ENCODE peak calls at places on chromosomes 1 and 21, in five cellular contexts. T is foreskin fibroblast, A is neural progenitor cell, D is uterus, B is adrenal gland. Y is an unnamed sample.

GRCh38 chr1:246302251-246302625 is 204.8 kb downstream of the SMYD3 start:
- DNase-seq in T (no peak), A (no peak), D (no peak), B (no peak), Y (no peak)

GRCh38 chr21:31308584-31308983 is 35.5 kb downstream of the TIAM1 start:
- DNase-seq in T (no peak), A (no peak), D (no peak), B (no peak), Y (no peak)

GRCh38 chr21:44285102-44285501 is 574 bp upstream of the AIRE start:
- DNase-seq in T (no peak), A (no peak), D (no peak), B (peak; percentile 4), Y (no peak)

GRCh38 chr1:39113109-39113743 is 87.1 kb downstream of the NDUFS5 start:
- DNase-seq in T (no peak), A (no peak), D (no peak), B (no peak), Y (no peak)

GRCh38 chr1:12539705-12540579 is 78.1 kb downstream of the DHRS3 start:
- DNase-seq in T (peak; percentile 62), A (peak; percentile 74), D (peak; percentile 87), B (no peak), Y (peak; percentile 31)

GRCh38 chr1:115539061-115539460 is 102.7 kb upstream of the VANGL1 start:
- DNase-seq in T (no peak), A (no peak), D (peak; percentile 38), B (no peak), Y (no peak)

GRCh38 chr21:43268804-43269186 is 100.0 kb downstream of the CRYAA start:
- DNase-seq in T (no peak), A (no peak), D (no peak), B (no peak), Y (no peak)

GRCh38 chr1:12617511-12617900 is 504 bp downstream of the DHRS3 start:
- DNase-seq in T (no peak), A (no peak), D (no peak), B (no peak), Y (no peak)

GRCh38 chr1:59718064-59718988 is 96.4 kb upstream of the HOOK1 start:
- DNase-seq in T (no peak), A (peak; percentile 31), D (no peak), B (no peak), Y (no peak)

GRCh38 chr1:106998431-106999002 is 58.0 kb upstream of the PRMT6 start:
- DNase-seq in T (no peak), A (no peak), D (no peak), B (no peak), Y (no peak)

GRCh38 chr1:172638885-172639831 is 19.7 kb upstream of the FASLG start:
- DNase-seq in T (peak; percentile 94), A (no peak), D (no peak), B (no peak), Y (peak; percentile 84)

GRCh38 chr1:246139745-246140182 is 367.3 kb downstream of the SMYD3 start:
- DNase-seq in T (peak; percentile 85), A (no peak), D (no peak), B (no peak), Y (peak; percentile 40)

GRCh38 chr1:10851024-10852013 is 54.9 kb upstream of the CASZ1 start:
- DNase-seq in T (no peak), A (no peak), D (no peak), B (no peak), Y (no peak)
- H3K4me3 ChIP-seq in T (no peak overlapping the region), A (no peak overlapping the region), D (no peak overlapping the region), B (no peak overlapping the region), Y (no peak overlapping the region)

GRCh38 chr1:101235696-101236545 is 898 bp upstream of the S1PR1 start:
- DNase-seq in T (peak; percentile 18), A (peak; percentile 78), D (peak; percentile 38), B (peak; percentile 52), Y (no peak)
- TF ChIP-seq CTCF in T (no peak), A (no peak), D (no peak), B (no peak), Y (no peak)

GRCh38 chr1:185690527-185690926 is 43.7 kb upstream of the HMCN1 start:
- DNase-seq in T (no peak), A (no peak), D (no peak), B (no peak), Y (no peak)

GRCh38 chr1:185693654-185694053 is 40.5 kb upstream of the HMCN1 start:
- DNase-seq in T (no peak), A (no peak), D (no peak), B (no peak), Y (no peak)

GRCh38 chr1:185696419-185697150 is 37.6 kb upstream of the HMCN1 start:
- DNase-seq in T (peak; percentile 3), A (no peak), D (no peak), B (no peak), Y (no peak)

GRCh38 chr1:185695299-185695698 is 38.9 kb upstream of the HMCN1 start:
- DNase-seq in T (no peak), A (no peak), D (no peak), B (no peak), Y (no peak)

DNA sequence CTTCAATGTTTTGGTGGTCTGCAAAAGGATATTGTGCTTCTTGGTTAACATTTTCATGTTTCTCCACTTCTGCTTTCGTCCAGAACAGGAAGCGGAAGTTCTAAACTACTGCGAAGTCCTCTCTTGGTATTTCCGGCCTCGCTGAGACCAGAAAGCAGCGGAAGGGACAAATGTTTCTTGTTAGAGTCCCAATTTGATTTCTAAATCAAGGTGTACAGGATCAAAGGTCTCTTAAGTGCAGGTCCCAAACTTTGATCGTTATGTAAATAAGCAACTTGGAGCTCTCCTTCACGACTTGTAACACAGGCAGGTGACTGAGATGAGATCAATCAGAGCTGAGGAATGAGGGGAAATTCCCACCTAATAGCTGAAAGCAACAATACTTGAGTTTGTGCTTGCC is 40.1 kb upstream of the HMCN1 start:
- DNase-seq in T (no peak), A (no peak), D (peak; percentile 17), B (peak; percentile 13), Y (no peak)
- H3K4me3 ChIP-seq in T (no peak overlapping the region), A (no peak overlapping the region), D (no peak overlapping the region), B (no peak overlapping the region), Y (no peak overlapping the region)

GRCh38 chr1:53639251-53639721 is 99.7 kb downstream of the GLIS1 start:
- DNase-seq in T (peak; percentile 26), A (no peak), D (no peak), B (no peak), Y (no peak)
- TF ChIP-seq CTCF in T (no peak), A (no peak), D (no peak), B (no peak), Y (peak; percentile 25)

Y was measured in AG04449.